ENCODE peak calls at places on chromosomes 12 and 14, in six cellular contexts. O is CD8-positive, alpha-beta T cell; G is GM13976; T is sigmoid colon; F is omental fat pad; R is fibroblast of lung. P is an unnamed sample.

GRCh38 chr12:72442217-72442616 is 170.0 kb downstream of the TRHDE start:
- DNase-seq in F (no peak), O (no peak), T (no peak), G (no peak), R (no peak), P (no peak)

GRCh38 chr12:130577348-130577747 is 138.8 kb downstream of the RIMBP2 start:
- DNase-seq in T (no peak), R (no peak), F (no peak), G (no peak), O (no peak), P (no peak)

GRCh38 chr14:24243336-24243836 is 963 bp upstream of the TINF2 start:
- DNase-seq in G (no peak), T (peak; percentile 76), R (no peak), F (no peak), O (no peak), P (no peak)

GRCh38 chr12:51520576-51521325 is 70.3 kb upstream of the SCN8A start:
- DNase-seq in F (no peak), O (no peak), G (no peak), R (no peak), T (no peak), P (no peak)

GRCh38 chr12:11150832-11151231 is 16.4 kb upstream of the TAS2R30 start:
- DNase-seq in O (no peak), R (no peak), F (no peak), T (no peak), G (no peak), P (no peak)

GRCh38 chr14:78254911-78255431 is 84.8 kb downstream of the NRXN3 start:
- DNase-seq in R (no peak), G (no peak), F (no peak), O (no peak), T (no peak), P (peak; percentile 75)

GRCh38 chr14:61861320-61861865 is 99.2 kb downstream of the SNAPC1 start:
- DNase-seq in O (no peak), T (no peak), G (no peak), F (no peak), R (no peak), P (no peak)

GRCh38 chr12:114134922-114135321 is 168.8 kb upstream of the RBM19 start:
- DNase-seq in G (no peak), T (no peak), O (no peak), R (no peak), F (no peak), P (no peak)

GRCh38 chr14:99790978-99791376 is 2.2 kb upstream of the EML1 start:
- DNase-seq in O (no peak), F (no peak), R (no peak), G (no peak), T (peak; percentile 64), P (no peak)

GRCh38 chr14:104867371-104868059 is 2.4 kb downstream of the CEP170B start:
- DNase-seq in F (no peak), G (no peak), O (no peak), R (no peak), T (peak; percentile 62), P (no peak)

GRCh38 chr14:77268989-77269595 is 1.9 kb downstream of the NGB start:
- DNase-seq in O (no peak), G (peak; percentile 27), R (no peak), T (no peak), F (no peak), P (no peak)

GRCh38 chr14:38290601-38291190 is 34.8 kb upstream of the CLEC14A start:
- DNase-seq in G (no peak), T (no peak), O (no peak), F (no peak), R (peak; percentile 95), P (peak; percentile 43)

GRCh38 chr12:96506776-96507175 is 17.4 kb downstream of the CFAP54 start:
- DNase-seq in R (no peak), O (no peak), G (no peak), T (no peak), F (no peak), P (no peak)

GRCh38 chr12:4833511-4833910 is 76.2 kb upstream of the KCNA1 start:
- DNase-seq in G (no peak), O (no peak), T (no peak), F (no peak), R (no peak), P (no peak)

GRCh38 chr14:28157289-28157869 is 609.2 kb upstream of the FOXG1 start:
- DNase-seq in F (no peak), O (no peak), G (no peak), T (peak; percentile 48), R (no peak), P (no peak)

GRCh38 chr14:75460402-75460801 is 32.6 kb downstream of the JDP2 start:
- DNase-seq in G (no peak), R (no peak), T (peak; percentile 13), O (no peak), F (no peak), P (no peak)

GRCh38 chr14:100531591-100532121 is 55.6 kb downstream of the BEGAIN start:
- DNase-seq in T (peak; percentile 57), O (no peak), G (no peak), R (no peak), F (peak; percentile 5), P (no peak)

GRCh38 chr14:68972507-68973272 is 6.4 kb downstream of the ACTN1 start:
- DNase-seq in F (no peak), R (peak; percentile 94), T (peak; percentile 63), G (no peak), O (no peak), P (no peak)

GRCh38 chr12:46952880-46953517 is 126.4 kb upstream of the PCED1B start:
- DNase-seq in R (no peak), G (no peak), T (no peak), O (no peak), F (no peak), P (no peak)

GRCh38 chr14:100375273-100375962 is 52.3 kb downstream of the SLC25A47 start:
- DNase-seq in G (peak; percentile 78), F (peak; percentile 78), O (no peak), T (peak; percentile 87), R (peak; percentile 99), P (peak; percentile 43)

GRCh38 chr14:101118746-101119610 is 215.5 kb upstream of the RTL1 start:
- DNase-seq in O (no peak), F (peak; percentile 18), T (peak; percentile 49), R (no peak), G (no peak), P (no peak)

GRCh38 chr12:58491296-58491695 is 429.0 kb downstream of the LRIG3 start:
- DNase-seq in R (peak; percentile 92), O (no peak), F (no peak), G (no peak), T (no peak), P (no peak)

DNA sequence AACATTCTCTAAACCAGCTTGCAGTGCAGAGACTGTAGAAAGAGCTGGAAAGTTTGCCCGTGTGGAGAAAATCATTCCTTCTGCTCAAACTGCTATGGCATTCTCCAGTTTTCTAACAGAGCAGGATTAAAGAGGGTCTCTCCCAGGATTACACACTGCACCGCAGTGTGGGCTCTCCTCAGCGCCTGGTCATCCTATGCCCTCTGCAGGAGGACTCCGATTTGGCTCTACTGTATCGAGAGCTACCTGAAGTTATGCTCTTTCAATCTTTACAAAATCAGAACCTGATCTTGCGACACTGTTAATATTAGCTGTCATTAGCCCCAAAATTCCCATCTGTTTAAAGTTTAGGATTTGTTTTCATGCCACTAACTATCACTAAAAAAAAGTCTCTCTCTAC is 33.0 kb downstream of the BHLHE41 start:
- DNase-seq in T (no peak), R (peak; percentile 27), O (no peak), G (no peak), F (no peak), P (no peak)
- TF ChIP-seq CTCF in T (no peak), R (peak; percentile 41), O (no peak), G (no peak), F (no peak), P (peak; percentile 25)

GRCh38 chr14:63212209-63212608 is 8.0 kb downstream of the RHOJ start:
- DNase-seq in G (no peak), R (no peak), T (no peak), O (no peak), F (no peak), P (no peak)
- TF ChIP-seq CTCF in G (no peak), R (peak; percentile 32), T (no peak), O (no peak), F (no peak), P (peak; percentile 31)

GRCh38 chr14:91996951-91997371 is 42.9 kb downstream of the TRIP11 start:
- DNase-seq in O (no peak), R (peak; percentile 88), F (no peak), G (peak; percentile 33), T (no peak), P (peak; percentile 99)

GRCh38 chr14:91998667-91999570 is 40.9 kb downstream of the TRIP11 start:
- DNase-seq in R (no peak), O (no peak), G (no peak), F (no peak), T (no peak), P (no peak)

DNA sequence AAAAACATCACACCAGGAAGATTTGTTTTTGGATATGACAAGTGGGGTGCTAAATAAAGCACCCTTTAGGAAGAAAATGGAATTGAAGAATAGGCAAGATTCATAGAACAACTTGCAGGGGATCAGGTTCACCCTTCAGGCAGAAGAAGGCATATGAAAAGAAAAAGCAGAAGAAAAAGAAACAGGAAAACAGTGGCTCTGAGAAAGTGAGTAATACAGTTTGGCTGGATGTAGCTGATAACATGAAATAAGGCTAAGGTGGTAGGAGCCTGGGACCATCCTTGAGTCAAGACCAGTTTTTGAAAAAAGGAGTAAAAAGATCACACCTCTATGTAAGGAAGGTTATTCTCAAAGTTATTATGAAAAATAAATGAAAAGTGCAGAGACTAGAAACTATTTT is 42.4 kb downstream of the TRIP11 start:
- DNase-seq in O (no peak), G (no peak), T (no peak), F (no peak), R (no peak), P (no peak)
- TF ChIP-seq CTCF in O (no peak), G (no peak), T (no peak), F (no peak), R (no peak), P (no peak)

GRCh38 chr14:67883717-67884116 is 64.1 kb downstream of the RAD51B start:
- DNase-seq in T (no peak), R (peak; percentile 44), F (no peak), G (no peak), O (no peak), P (no peak)
- TF ChIP-seq CTCF in T (no peak), R (peak; percentile 11), F (no peak), G (no peak), O (no peak), P (peak; percentile 37)

GRCh38 chr12:52836491-52837175 is 2.5 kb upstream of the KRT79 start:
- DNase-seq in T (no peak), G (no peak), R (no peak), O (no peak), F (no peak), P (no peak)

GRCh38 chr12:52837781-52838736 is 3.9 kb upstream of the KRT79 start:
- DNase-seq in G (no peak), T (no peak), R (no peak), O (no peak), F (no peak), P (no peak)

GRCh38 chr12:52837341-52837741 is 3.2 kb upstream of the KRT79 start:
- DNase-seq in G (no peak), F (no peak), O (no peak), T (no peak), R (peak; percentile 49), P (no peak)

GRCh38 chr12:52839706-52840105 is 5.6 kb upstream of the KRT79 start:
- DNase-seq in O (no peak), G (no peak), R (no peak), F (no peak), T (no peak), P (no peak)

GRCh38 chr12:52838871-52839446 is 4.8 kb upstream of the KRT79 start:
- DNase-seq in R (no peak), F (no peak), O (no peak), T (no peak), G (no peak), P (no peak)
- TF ChIP-seq CTCF in R (no peak), F (no peak), O (no peak), T (no peak), G (no peak), P (no peak)

P was measured in epithelial cell of proximal tubule.